ENCODE peak calls at places on chromosome 18, in nine cellular contexts. R is HS-5; F is WTC11; S is left ventricle myocardium inferior; P is GM12865; G is retina; V is amygdala; E is CD8-positive, alpha-beta T cell; J is HT-29. B is an unnamed sample.

GRCh38 chr18:63292844-63293683 is 26.5 kb downstream of the BCL2 start:
- DNase-seq in R (no peak), E (peak; percentile 24), S (no peak), P (peak; percentile 65), F (no peak), G (no peak), J (no peak), V (no peak), B (no peak)

GRCh38 chr18:45752681-45753080 is 28.7 kb downstream of the SLC14A1 start:
- DNase-seq in J (no peak), F (no peak), E (no peak), R (no peak), V (no peak), P (no peak), G (no peak), S (no peak), B (no peak)

GRCh38 chr18:2981212-2981728 is 31.7 kb downstream of the LPIN2 start:
- DNase-seq in R (peak; percentile 87), V (no peak), J (peak; percentile 88), G (no peak), E (no peak), P (peak; percentile 49), S (no peak), F (no peak), B (no peak)

GRCh38 chr18:50469380-50469781 is 90.5 kb upstream of the MAPK4 start:
- DNase-seq in E (no peak), S (peak; percentile 60), R (no peak), J (no peak), P (no peak), F (no peak), G (no peak), V (no peak), B (no peak)

GRCh38 chr18:53416985-53417384 is 807.5 kb downstream of the MBD2 start:
- DNase-seq in R (peak; percentile 1), P (no peak), V (no peak), E (no peak), F (no peak), J (no peak), S (no peak), G (no peak), B (no peak)

GRCh38 chr18:39463986-39464385 is 1898.4 kb upstream of the CELF4 start:
- DNase-seq in F (no peak), J (no peak), P (no peak), R (no peak), V (no peak), S (no peak), G (no peak), E (no peak), B (no peak)

GRCh38 chr18:54532962-54533361 is 58.1 kb upstream of the DYNAP start:
- DNase-seq in S (no peak), P (no peak), R (no peak), E (no peak), J (peak; percentile 29), V (no peak), G (no peak), F (no peak), B (no peak)

GRCh38 chr18:24068945-24069693 is 54.6 kb downstream of the TTC39C start:
- DNase-seq in P (no peak), E (no peak), F (no peak), V (no peak), R (no peak), G (no peak), J (no peak), S (no peak), B (no peak)

GRCh38 chr18:23992119-23992940 is 22.2 kb upstream of the TTC39C start:
- DNase-seq in F (no peak), R (no peak), V (no peak), P (peak; percentile 61), J (no peak), S (peak; percentile 51), G (peak; percentile 75), E (no peak), B (peak; percentile 77)

GRCh38 chr18:49094979-49095632 is 144.3 kb upstream of the SMAD7 start:
- DNase-seq in G (no peak), V (no peak), R (peak; percentile 67), S (no peak), E (no peak), F (no peak), P (no peak), J (no peak), B (no peak)

GRCh38 chr18:79873449-79874110 is 75.8 kb downstream of the KCNG2 start:
- DNase-seq in E (no peak), R (no peak), S (no peak), F (no peak), V (no peak), G (peak; percentile 34), P (no peak), J (no peak), B (no peak)

B was measured in RWPE2.